ENCODE peak calls at places on chromosomes 2 and 18, in six cellular contexts. L is K562, J is HCT116, R is GM12878, E is H1, A is HepG2. O is an unnamed sample.
A peak's percentile ranks its signal among the peaks of the same experiment; 100 is the strongest.

GRCh38 chr18:13791181-13791580 is 32.8 kb upstream of the MC5R start:
- DNase-seq in R (no peak), E (no peak), A (no peak), L (no peak), J (no peak), O (no peak)

GRCh38 chr2:187566266-187566665 is 12.0 kb upstream of the TFPI start:
- DNase-seq in R (no peak), L (no peak), J (no peak), E (no peak), A (no peak), O (no peak)

GRCh38 chr2:96091711-96092579 is 24.4 kb downstream of the ADRA2B start:
- DNase-seq in R (no peak), E (no peak), J (no peak), L (peak; percentile 47), A (no peak), O (peak; percentile 35)

GRCh38 chr18:22488554-22488953 is 70.8 kb upstream of the CTAGE1 start:
- DNase-seq in R (no peak), L (peak; percentile 3), E (no peak), A (no peak), J (no peak), O (no peak)

GRCh38 chr2:160651416-160652200 is 158.0 kb upstream of the RBMS1 start:
- DNase-seq in A (no peak), L (no peak), R (no peak), J (no peak), E (no peak), O (no peak)

GRCh38 chr2:45180033-45180746 is 170.9 kb upstream of the SIX2 start:
- DNase-seq in E (no peak), R (no peak), A (no peak), L (no peak), J (no peak), O (no peak)

GRCh38 chr18:55665506-55665905 is 77.5 kb upstream of the TCF4 start:
- DNase-seq in J (no peak), L (no peak), R (no peak), E (no peak), A (no peak), O (no peak)

GRCh38 chr2:9474361-9475117 is at the start of gene IAH1:
- DNase-seq in A (no peak), E (no peak), J (no peak), L (no peak), R (no peak), O (peak; percentile 27)

DNA sequence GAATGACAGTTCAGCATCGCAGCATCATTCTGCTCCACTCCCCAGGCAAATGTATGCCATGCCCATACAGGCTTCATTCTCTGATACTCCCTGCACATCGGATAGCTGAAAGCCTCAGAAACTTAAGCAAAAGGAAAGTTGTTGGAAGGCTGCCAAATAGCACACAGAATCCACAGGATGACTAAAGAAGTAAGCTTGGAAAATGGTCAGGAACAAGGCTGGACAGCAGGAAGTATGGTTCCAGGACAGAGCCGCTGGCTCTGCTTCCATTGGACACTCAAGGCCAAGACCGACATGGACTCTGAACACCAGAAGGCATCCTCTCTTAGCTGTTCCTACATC is 256.5 kb downstream of the CDH20 start:
- DNase-seq in R (no peak), E (no peak), L (no peak), A (no peak), J (no peak), O (no peak)
- TF ChIP-seq ATF3 in R (no peak), E (no peak), L (no peak), A (no peak), J (no peak), O (no peak)

GRCh38 chr2:232349946-232350635 is 28.5 kb upstream of the ALPP start:
- DNase-seq in L (no peak), R (no peak), E (no peak), A (no peak), J (no peak), O (peak; percentile 6)
- TF ChIP-seq ATF3 in L (no peak), R (no peak), E (no peak), A (no peak), J (no peak), O (no peak)

GRCh38 chr18:76756491-76757288 is 65.7 kb upstream of the ZNF236 start:
- DNase-seq in A (peak; percentile 9), J (no peak), R (no peak), L (no peak), E (no peak), O (no peak)
- TF ChIP-seq ATF3 in A (no peak), J (no peak), R (no peak), L (no peak), E (no peak), O (no peak)

GRCh38 chr2:12436483-12436882 is 280.3 kb upstream of the TRIB2 start:
- DNase-seq in A (no peak), J (no peak), L (no peak), R (no peak), E (no peak), O (no peak)

GRCh38 chr2:12434609-12435008 is 282.1 kb upstream of the TRIB2 start:
- DNase-seq in R (no peak), A (no peak), J (no peak), E (no peak), L (peak; percentile 29), O (no peak)

GRCh38 chr2:12432985-12433640 is 283.6 kb upstream of the TRIB2 start:
- DNase-seq in R (no peak), A (no peak), E (no peak), L (no peak), J (no peak), O (no peak)

GRCh38 chr2:12430036-12430795 is 286.5 kb upstream of the TRIB2 start:
- DNase-seq in R (no peak), L (no peak), E (no peak), J (no peak), A (no peak), O (no peak)

GRCh38 chr2:12433641-12433990 is 283.1 kb upstream of the TRIB2 start:
- DNase-seq in A (no peak), L (no peak), J (no peak), R (no peak), E (no peak), O (no peak)
- TF ChIP-seq ATF3 in A (no peak), L (no peak), J (no peak), R (no peak), E (no peak), O (no peak)

DNA sequence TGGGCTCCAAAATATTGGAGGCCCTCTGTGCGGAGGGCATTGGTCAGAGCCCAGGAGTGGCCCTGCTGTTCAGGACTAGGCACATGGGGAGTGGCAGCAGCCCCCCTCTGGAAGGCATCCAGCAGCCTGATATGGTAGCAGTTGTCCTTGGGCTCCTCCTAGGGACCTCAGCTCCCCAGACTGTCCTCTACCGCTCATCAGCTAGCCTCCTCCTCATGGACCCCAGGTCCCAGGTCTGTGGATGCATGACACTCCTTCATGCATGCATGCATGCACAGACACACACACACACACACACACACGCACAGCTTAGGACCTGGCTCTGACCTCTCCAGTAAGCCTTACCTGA is 15.4 kb upstream of the ATP6V1B1 start:
- DNase-seq in R (no peak), A (no peak), J (no peak), E (no peak), L (no peak), O (no peak)
- TF ChIP-seq ATF3 in R (no peak), A (no peak), J (no peak), E (no peak), L (no peak), O (no peak)

GRCh38 chr18:70200286-70200685 is 5.2 kb downstream of the RTTN start:
- DNase-seq in L (no peak), R (no peak), A (no peak), E (no peak), J (no peak), O (no peak)

GRCh38 chr18:70195014-70195614 is 10.4 kb downstream of the RTTN start:
- DNase-seq in A (no peak), R (peak; percentile 62), J (no peak), L (no peak), E (no peak), O (no peak)

GRCh38 chr18:70197042-70197441 is 8.4 kb downstream of the RTTN start:
- DNase-seq in J (no peak), E (no peak), L (no peak), R (no peak), A (no peak), O (no peak)

GRCh38 chr18:70195852-70196434 is 9.5 kb downstream of the RTTN start:
- DNase-seq in J (no peak), A (peak; percentile 35), R (no peak), L (peak; percentile 16), E (no peak), O (peak; percentile 10)

GRCh38 chr18:70197844-70198243 is 7.6 kb downstream of the RTTN start:
- DNase-seq in L (no peak), R (no peak), J (no peak), A (no peak), E (no peak), O (no peak)
- TF ChIP-seq ATF3 in L (no peak), R (no peak), J (no peak), A (no peak), E (no peak), O (no peak)

GRCh38 chr18:43279015-43279758 is 1.9 kb upstream of the SYT4 start:
- DNase-seq in J (no peak), E (no peak), A (peak; percentile 31), L (no peak), R (no peak), O (peak; percentile 10)

GRCh38 chr18:43274526-43274925 is 2.8 kb downstream of the SYT4 start:
- DNase-seq in J (no peak), L (no peak), A (no peak), R (no peak), E (no peak), O (no peak)

GRCh38 chr18:43276471-43276870 is 819 bp downstream of the SYT4 start:
- DNase-seq in R (no peak), J (no peak), A (no peak), E (no peak), L (no peak), O (no peak)

GRCh38 chr18:43278401-43278800 is 1.1 kb upstream of the SYT4 start:
- DNase-seq in J (no peak), A (no peak), L (no peak), R (no peak), E (no peak), O (no peak)

GRCh38 chr18:43277164-43277600 is at the start of gene SYT4:
- DNase-seq in E (peak; percentile 66), R (no peak), L (no peak), J (no peak), A (peak; percentile 8), O (peak; percentile 81)
- TF ChIP-seq ATF3 in E (no peak), R (no peak), L (no peak), J (no peak), A (no peak), O (no peak)